ENCODE peak calls at places on chromosomes 12 and 14, in seven cellular contexts. L, A, T, E, Q, W and V are unnamed samples.

GRCh38 chr12:3130053-3130805 is 53.0 kb downstream of the TSPAN9 start:
- DNase-seq in L (no peak), A (no peak), T (no peak), E (no peak), Q (no peak), W (peak), V (no peak)

GRCh38 chr12:24996820-24997219 is 47.9 kb upstream of the BCAT1 start:
- DNase-seq in L (no peak), A (no peak), T (peak), E (no peak), Q (no peak), W (no peak), V (no peak)

GRCh38 chr12:105676694-105677093 is 346.2 kb downstream of the C12orf75 start:
- DNase-seq in L (no peak), A (no peak), T (peak), E (no peak), Q (no peak), W (no peak), V (no peak)

GRCh38 chr12:94148841-94149780 is 734 bp downstream of the PLXNC1 start:
- DNase-seq in L (no peak), A (peak), T (peak), E (no peak), Q (peak), W (no peak), V (no peak)

GRCh38 chr12:57159341-57159740 is 11.9 kb upstream of the LRP1-AS start:
- DNase-seq in L (no peak), A (no peak), T (no peak), E (no peak), Q (no peak), W (no peak), V (no peak)

GRCh38 chr14:99183716-99184115 is 88.3 kb downstream of the BCL11B start:
- DNase-seq in L (no peak), A (no peak), T (no peak), E (no peak), Q (no peak), W (no peak), V (no peak)

GRCh38 chr14:74421997-74422396 is 4.0 kb downstream of the SYNDIG1L start:
- DNase-seq in L (no peak), A (no peak), T (no peak), E (no peak), Q (no peak), W (no peak), V (no peak)

GRCh38 chr14:31895206-31895605 is 181.9 kb upstream of the ARHGAP5 start:
- DNase-seq in L (no peak), A (no peak), T (no peak), E (no peak), Q (no peak), W (no peak), V (no peak)

GRCh38 chr14:99133563-99134332 is 138.2 kb downstream of the BCL11B start:
- DNase-seq in L (no peak), A (peak), T (no peak), E (no peak), Q (no peak), W (peak), V (no peak)

GRCh38 chr12:6085841-6086240 is 38.6 kb downstream of the VWF start:
- DNase-seq in L (no peak), A (peak), T (no peak), E (no peak), Q (no peak), W (peak), V (no peak)

GRCh38 chr12:131853832-131854797 is 25.9 kb downstream of the MMP17 start:
- DNase-seq in L (no peak), A (no peak), T (no peak), E (no peak), Q (no peak), W (no peak), V (no peak)

GRCh38 chr12:131857908-131858850 is 30.0 kb downstream of the MMP17 start:
- DNase-seq in L (no peak), A (no peak), T (no peak), E (no peak), Q (no peak), W (no peak), V (no peak)

GRCh38 chr12:131854861-131855476 is 26.8 kb downstream of the MMP17 start:
- DNase-seq in L (no peak), A (no peak), T (no peak), E (no peak), Q (no peak), W (no peak), V (no peak)

GRCh38 chr12:131855521-131856142 is 27.4 kb downstream of the MMP17 start:
- DNase-seq in L (no peak), A (no peak), T (no peak), E (no peak), Q (no peak), W (no peak), V (no peak)

DNA sequence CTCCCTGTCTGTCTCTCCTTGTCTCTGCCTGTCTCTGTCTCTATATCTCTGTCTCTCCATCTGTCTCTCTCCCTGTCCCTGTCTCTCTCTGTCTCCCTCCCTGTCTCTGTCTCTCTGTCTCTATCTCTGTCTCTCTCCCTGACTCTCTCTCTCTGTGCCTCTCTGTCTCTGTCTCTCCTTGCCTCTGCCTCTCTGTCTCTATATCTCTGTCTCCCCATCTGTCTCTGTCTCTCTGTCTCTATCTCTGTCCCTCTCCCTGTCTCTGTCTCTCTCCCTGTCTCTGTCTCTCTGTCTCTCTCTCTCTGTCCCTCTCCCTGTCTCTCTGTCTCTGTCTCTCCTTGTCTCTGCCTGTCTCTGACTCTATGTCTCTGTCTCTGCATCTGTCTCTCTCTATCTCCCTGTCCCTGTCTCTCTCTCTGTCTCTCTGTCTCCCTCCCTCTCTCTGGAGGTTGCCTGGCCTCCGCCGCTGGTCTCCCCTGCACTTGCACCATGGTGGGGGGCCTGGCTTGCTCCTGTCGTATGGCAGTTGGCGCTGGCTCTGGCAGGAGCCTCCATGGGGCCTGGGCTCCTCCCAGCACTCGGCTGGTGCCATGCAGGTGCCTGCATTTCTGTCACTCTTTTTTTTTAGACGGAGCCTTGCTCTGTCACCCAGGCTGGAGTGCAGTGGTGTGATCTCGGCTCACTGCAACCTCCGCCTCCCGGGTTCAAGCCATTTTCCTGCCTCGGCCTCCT is 28.3 kb downstream of the MMP17 start:
- DNase-seq in L (no peak), A (no peak), T (no peak), E (no peak), Q (no peak), W (no peak), V (no peak)
- H3K27ac ChIP-seq in L (no peak), A (no peak), T (no peak), E (no peak), Q (no peak), W (no peak), V (peak)

DNA sequence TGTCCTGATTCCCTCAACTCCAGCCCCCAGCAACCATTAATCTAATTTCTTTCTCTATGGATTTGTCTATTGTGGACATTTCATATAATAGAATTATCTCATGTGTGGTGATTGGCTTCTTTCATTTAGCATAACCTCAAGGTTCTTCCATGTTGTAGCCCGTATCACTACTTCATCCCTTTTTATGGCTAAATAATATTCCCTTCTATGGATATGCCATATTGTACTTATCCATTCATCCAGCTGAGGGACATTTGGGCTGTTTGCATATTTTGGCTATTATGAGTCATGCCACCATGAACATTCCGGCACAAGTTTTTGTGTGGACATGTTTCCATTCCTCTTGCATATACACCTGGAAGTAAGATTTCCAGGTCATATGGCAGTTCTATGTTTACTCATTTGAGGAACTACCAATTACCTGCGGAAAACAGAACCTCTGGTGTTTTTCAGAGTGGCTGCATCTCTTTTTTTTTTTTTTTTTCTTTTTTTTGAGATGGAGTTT is 108.7 kb upstream of the MAP1LC3B2 start:
- DNase-seq in L (no peak), A (no peak), T (no peak), E (no peak), Q (no peak), W (no peak), V (no peak)
- H3K27ac ChIP-seq in L (peak), A (no peak), T (no peak), E (no peak), Q (no peak), W (no peak), V (no peak)

GRCh38 chr12:110717037-110717436 is 25.7 kb downstream of the PPP1CC start:
- DNase-seq in L (no peak), A (no peak), T (no peak), E (no peak), Q (no peak), W (no peak), V (no peak)
- H3K27ac ChIP-seq in L (no peak), A (no peak), T (no peak), E (no peak), Q (no peak), W (no peak), V (no peak)

DNA sequence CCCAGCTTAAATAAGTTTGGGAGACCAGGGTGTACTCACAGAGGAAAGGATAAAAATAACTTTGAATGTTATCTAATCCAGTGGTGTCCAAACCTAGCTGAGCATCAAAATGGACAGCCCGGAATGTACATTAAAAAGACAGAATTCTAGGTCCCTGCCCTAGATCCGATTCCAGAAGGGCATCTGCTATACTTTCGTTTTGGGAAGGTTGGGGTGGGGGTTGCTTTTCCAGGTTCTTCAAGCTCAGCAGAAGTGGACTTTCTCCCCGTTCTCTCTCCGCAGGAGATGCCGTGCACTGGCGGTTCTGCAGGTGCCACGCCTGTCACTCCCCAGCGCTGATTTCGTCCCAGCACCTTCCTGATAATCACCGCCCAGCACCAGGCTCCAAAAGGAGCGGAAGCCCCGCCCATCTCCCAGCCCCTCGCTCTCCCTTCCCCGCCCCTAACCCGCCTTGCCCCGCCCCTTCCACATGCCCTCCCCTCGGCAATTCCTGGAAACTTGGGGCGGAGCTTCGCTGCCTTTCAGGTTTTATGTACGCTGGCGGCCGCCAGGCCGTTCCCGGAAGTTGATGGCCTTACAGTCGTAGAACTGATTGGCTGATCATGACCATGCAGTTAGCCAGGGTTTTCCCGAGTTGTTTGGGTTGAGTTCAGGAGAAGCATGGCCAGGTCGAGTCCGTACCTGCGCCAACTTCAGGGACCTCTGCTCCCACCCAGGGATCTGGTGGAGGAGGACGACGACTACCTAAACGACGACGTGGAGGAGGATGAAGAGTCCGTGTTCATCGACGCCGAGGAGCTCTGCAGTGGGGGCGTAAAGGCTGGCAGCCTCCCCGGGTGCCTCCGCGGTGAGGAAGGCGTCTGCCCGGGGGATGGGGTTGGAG is at the start of gene HELB:
- DNase-seq in L (peak), A (peak), T (peak), E (peak), Q (peak), W (peak), V (peak)
- H3K27ac ChIP-seq in L (peak), A (peak), T (no peak), E (peak), Q (peak), W (peak), V (peak)

GRCh38 chr14:54465654-54466053 is 23.1 kb downstream of the GMFB start:
- DNase-seq in L (no peak), A (no peak), T (no peak), E (no peak), Q (no peak), W (no peak), V (no peak)
- H3K27ac ChIP-seq in L (no peak), A (no peak), T (no peak), E (no peak), Q (no peak), W (no peak), V (no peak)

DNA sequence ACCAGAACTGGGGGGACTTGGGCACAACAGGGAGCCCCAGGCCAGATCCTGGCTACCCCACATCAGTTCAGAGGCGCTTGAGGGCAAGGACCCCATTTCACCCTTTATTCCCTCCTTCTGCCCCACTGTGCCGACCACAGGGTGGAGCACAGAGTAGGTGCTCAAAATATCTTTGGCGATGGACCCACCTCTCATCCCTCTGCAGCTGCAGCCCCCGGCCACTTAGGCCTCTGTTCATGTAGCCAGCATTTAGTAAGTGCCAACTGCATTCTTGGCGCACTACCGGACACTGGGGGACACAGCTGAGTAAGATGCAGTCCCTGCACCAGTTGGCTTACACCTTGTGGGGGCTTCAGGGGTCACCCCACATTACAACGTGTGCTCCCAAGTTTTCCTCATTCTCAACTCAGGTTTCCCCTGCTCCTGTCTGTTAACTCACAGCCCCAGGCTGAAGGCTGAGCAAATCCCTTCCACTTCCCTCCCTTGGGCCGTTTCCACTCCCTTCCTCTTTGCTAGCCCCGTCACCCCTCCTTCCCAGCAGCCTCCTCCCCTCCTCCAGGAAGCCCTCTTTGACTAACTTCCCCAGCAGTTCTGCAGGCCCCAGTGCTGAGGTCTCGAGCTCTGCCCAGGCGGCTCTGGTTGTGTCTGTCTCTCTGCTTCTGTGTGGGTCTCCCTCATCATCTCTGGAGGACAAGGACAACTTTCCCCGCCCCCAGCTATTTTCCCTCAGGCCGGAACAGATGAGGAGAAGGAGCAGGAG is 26.5 kb downstream of the KRT80 start:
- DNase-seq in L (no peak), A (no peak), T (no peak), E (no peak), Q (no peak), W (no peak), V (no peak)
- H3K27ac ChIP-seq in L (peak), A (no peak), T (no peak), E (no peak), Q (no peak), W (no peak), V (no peak)

DNA sequence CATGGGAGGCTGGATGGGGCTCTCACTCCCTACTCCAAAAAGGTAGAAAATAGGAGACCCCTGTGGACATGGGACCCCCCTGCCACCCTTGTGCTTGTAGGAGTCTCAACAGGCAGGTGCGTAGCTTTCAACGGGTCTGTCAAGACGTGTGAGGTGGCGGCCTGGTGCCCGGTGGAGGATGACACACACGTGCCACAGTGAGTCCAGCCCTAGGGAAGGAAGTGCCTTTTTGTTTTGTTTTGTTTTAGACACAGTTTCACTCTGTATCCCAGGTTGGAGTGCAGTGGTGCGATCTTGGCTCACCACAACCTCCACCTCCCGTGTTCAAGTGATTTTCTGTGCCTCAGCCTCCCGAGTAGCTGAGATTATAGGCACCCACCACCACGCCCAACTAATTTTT is 12.9 kb downstream of the P2RX4 start:
- DNase-seq in L (no peak), A (no peak), T (no peak), E (no peak), Q (no peak), W (no peak), V (no peak)
- H3K27ac ChIP-seq in L (no peak), A (peak), T (no peak), E (no peak), Q (peak), W (no peak), V (no peak)

DNA sequence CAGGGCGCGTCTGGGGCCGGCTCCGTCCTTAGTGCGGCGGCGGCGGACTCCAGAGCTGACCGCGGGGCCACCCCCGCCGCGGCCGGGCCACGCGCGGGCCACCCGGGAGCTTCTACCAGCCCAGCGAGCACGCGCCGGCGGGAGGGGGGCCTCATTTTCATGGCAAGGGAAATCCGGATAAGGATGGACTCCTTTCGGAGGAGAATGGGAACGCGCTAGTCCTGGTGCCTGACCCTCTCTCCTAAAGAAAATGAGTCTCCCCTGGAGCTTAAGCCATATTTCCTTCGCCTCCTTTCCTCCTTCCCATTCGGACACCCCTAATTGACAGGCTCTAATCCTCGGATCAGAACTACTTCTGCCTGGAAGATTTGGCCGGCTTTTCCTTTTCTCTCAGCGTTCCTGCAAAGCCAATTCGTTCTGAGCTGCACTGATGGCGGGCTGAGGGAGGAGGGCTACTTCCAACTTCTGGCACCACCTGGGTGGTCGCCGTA is 81.8 kb upstream of the HMGA2 start:
- DNase-seq in L (no peak), A (no peak), T (no peak), E (no peak), Q (no peak), W (no peak), V (no peak)
- H3K27ac ChIP-seq in L (peak), A (no peak), T (no peak), E (no peak), Q (no peak), W (no peak), V (no peak)

GRCh38 chr14:54554401-54554800 is 12.5 kb upstream of the SAMD4A start:
- DNase-seq in L (no peak), A (no peak), T (no peak), E (no peak), Q (no peak), W (no peak), V (no peak)
- H3K27ac ChIP-seq in L (no peak), A (no peak), T (no peak), E (no peak), Q (no peak), W (no peak), V (no peak)

DNA sequence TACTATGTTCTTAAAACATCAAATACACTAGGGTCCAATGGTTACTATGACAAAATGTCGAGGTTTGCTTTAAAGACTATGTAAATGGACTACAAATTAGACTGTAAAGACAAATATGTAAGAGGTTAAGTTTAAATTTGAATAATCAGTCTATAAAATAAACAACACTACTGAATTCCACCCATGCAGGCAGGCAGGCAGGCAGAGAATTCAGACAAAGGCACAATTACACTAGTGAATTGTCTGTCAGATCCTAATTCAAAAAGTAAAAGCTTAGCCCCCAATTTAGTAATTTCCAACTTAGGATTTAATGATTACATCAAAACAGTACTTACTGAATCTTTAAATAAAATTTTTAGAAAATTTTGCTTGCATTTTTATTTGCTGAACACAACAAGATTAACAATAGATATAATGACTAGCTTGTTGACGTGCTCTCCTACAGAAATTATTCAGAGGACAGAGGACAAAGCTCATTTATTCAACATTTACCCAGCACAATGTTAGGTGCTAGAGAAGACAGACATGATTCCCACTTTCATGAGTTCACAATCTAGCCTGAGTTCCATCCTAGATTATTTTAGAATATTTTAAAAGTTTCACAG is 97.4 kb downstream of the CDK17 start:
- DNase-seq in L (no peak), A (no peak), T (no peak), E (no peak), Q (no peak), W (no peak), V (no peak)
- H3K27ac ChIP-seq in L (no peak), A (no peak), T (no peak), E (no peak), Q (no peak), W (no peak), V (peak)